ENCODE peak calls at places on chromosome 2, in eight cellular contexts. N is stimulated activated naive CD4-positive, alpha-beta T cell; S is H54; T is lung; R is aorta; I is hippocampal formation; W is T-helper 1 cell; M is heart left ventricle. D is an unnamed sample.

GRCh38 chr2:179675435-179675834 is 186.0 kb downstream of the ZNF385B start:
- DNase-seq in N (no peak), S (no peak), T (peak), R (no peak), I (no peak), W (no peak), M (no peak), D (no peak)

GRCh38 chr2:42167458-42167857 is 1.7 kb upstream of the EML4 start:
- DNase-seq in N (no peak), S (no peak), T (no peak), R (no peak), I (no peak), W (no peak), M (no peak), D (no peak)

GRCh38 chr2:80058562-80058961 is 246.0 kb downstream of the LRRTM1 start:
- DNase-seq in N (no peak), S (no peak), T (no peak), R (no peak), I (no peak), W (no peak), M (no peak), D (no peak)

GRCh38 chr2:10382313-10383061 is 65.6 kb downstream of the ODC1 start:
- DNase-seq in N (peak), S (no peak), T (peak), R (no peak), I (no peak), W (no peak), M (peak), D (no peak)

GRCh38 chr2:70726947-70727725 is 40.9 kb downstream of the ADD2 start:
- DNase-seq in N (no peak), S (peak), T (no peak), R (no peak), I (no peak), W (no peak), M (no peak), D (no peak)

GRCh38 chr2:9238927-9239326 is 32.3 kb downstream of the ASAP2 start:
- DNase-seq in N (no peak), S (no peak), T (no peak), R (no peak), I (no peak), W (no peak), M (no peak), D (no peak)

GRCh38 chr2:25437881-25438662 is 96.3 kb upstream of the DNMT3A start:
- DNase-seq in N (no peak), S (no peak), T (no peak), R (no peak), I (no peak), W (no peak), M (no peak), D (no peak)

GRCh38 chr2:14632133-14632936 is at the start of gene LRATD1:
- DNase-seq in N (no peak), S (no peak), T (peak), R (peak), I (peak), W (no peak), M (peak), D (peak)

GRCh38 chr2:172878260-172878659 is 142.6 kb downstream of the RAPGEF4 start:
- DNase-seq in N (no peak), S (no peak), T (no peak), R (no peak), I (no peak), W (no peak), M (no peak), D (no peak)

D was measured in substantia nigra.